ENCODE peak calls at places on chromosomes 13 and 19, in ten cellular contexts. One of them, this sample, is unnamed.

GRCh38 chr13:27131202-27131623 is 40.4 kb downstream of the USP12 start:
- DNase-seq in stomach: no peak
- DNase-seq in H1: no peak
- DNase-seq in endothelial cell of umbilical vein: peak; percentile 16
- DNase-seq in HepG2: no peak
- DNase-seq in Peyer's patch: no peak
- DNase-seq in A549: peak; percentile 4
- DNase-seq in tibial nerve: no peak
- DNase-seq in K562: peak; percentile 57
- DNase-seq in body of pancreas: no peak
- DNase-seq in this sample: no peak

GRCh38 chr19:29537181-29537580 is 11.4 kb downstream of the VSTM2B start:
- DNase-seq in stomach: peak; percentile 17
- DNase-seq in K562: no peak
- DNase-seq in tibial nerve: peak; percentile 6
- DNase-seq in H1: no peak
- DNase-seq in A549: no peak
- DNase-seq in endothelial cell of umbilical vein: no peak
- DNase-seq in HepG2: no peak
- DNase-seq in Peyer's patch: no peak
- DNase-seq in body of pancreas: no peak
- DNase-seq in this sample: no peak

GRCh38 chr13:38821753-38822551 is 135.1 kb downstream of the FREM2 start:
- DNase-seq in endothelial cell of umbilical vein: no peak
- DNase-seq in A549: no peak
- DNase-seq in body of pancreas: no peak
- DNase-seq in Peyer's patch: no peak
- DNase-seq in tibial nerve: no peak
- DNase-seq in H1: no peak
- DNase-seq in K562: no peak
- DNase-seq in stomach: no peak
- DNase-seq in HepG2: no peak
- DNase-seq in this sample: no peak

GRCh38 chr13:48595330-48596127 is 58.2 kb upstream of the CYSLTR2 start:
- DNase-seq in H1: no peak
- DNase-seq in body of pancreas: peak; percentile 82
- DNase-seq in tibial nerve: no peak
- DNase-seq in stomach: peak; percentile 63
- DNase-seq in HepG2: peak; percentile 79
- DNase-seq in endothelial cell of umbilical vein: peak; percentile 91
- DNase-seq in A549: peak; percentile 63
- DNase-seq in K562: peak; percentile 57
- DNase-seq in Peyer's patch: no peak
- DNase-seq in this sample: peak; percentile 44

GRCh38 chr13:80342541-80343371 is 1.8 kb upstream of the SPRY2 start:
- DNase-seq in H1: no peak
- DNase-seq in tibial nerve: peak; percentile 77
- DNase-seq in Peyer's patch: peak; percentile 52
- DNase-seq in stomach: peak; percentile 89
- DNase-seq in endothelial cell of umbilical vein: peak; percentile 83
- DNase-seq in body of pancreas: peak; percentile 89
- DNase-seq in K562: peak; percentile 84
- DNase-seq in HepG2: peak; percentile 55
- DNase-seq in A549: peak; percentile 72
- DNase-seq in this sample: peak; percentile 97

GRCh38 chr19:30226464-30227070 is 145.6 kb upstream of the ZNF536 start:
- DNase-seq in endothelial cell of umbilical vein: no peak
- DNase-seq in tibial nerve: no peak
- DNase-seq in body of pancreas: peak; percentile 10
- DNase-seq in K562: no peak
- DNase-seq in A549: no peak
- DNase-seq in H1: no peak
- DNase-seq in HepG2: no peak
- DNase-seq in Peyer's patch: no peak
- DNase-seq in stomach: no peak
- DNase-seq in this sample: no peak

GRCh38 chr19:5718579-5719273 is 1.2 kb downstream of the LONP1 start:
- DNase-seq in Peyer's patch: no peak
- DNase-seq in K562: peak; percentile 81
- DNase-seq in endothelial cell of umbilical vein: peak; percentile 67
- DNase-seq in H1: no peak
- DNase-seq in HepG2: peak; percentile 27
- DNase-seq in stomach: no peak
- DNase-seq in body of pancreas: no peak
- DNase-seq in A549: peak; percentile 46
- DNase-seq in tibial nerve: no peak
- DNase-seq in this sample: no peak

GRCh38 chr19:52889076-52889475 is 8.4 kb downstream of the ZNF320 start:
- DNase-seq in Peyer's patch: no peak
- DNase-seq in tibial nerve: no peak
- DNase-seq in stomach: no peak
- DNase-seq in K562: no peak
- DNase-seq in body of pancreas: no peak
- DNase-seq in H1: no peak
- DNase-seq in HepG2: no peak
- DNase-seq in endothelial cell of umbilical vein: no peak
- DNase-seq in A549: no peak
- DNase-seq in this sample: no peak

DNA sequence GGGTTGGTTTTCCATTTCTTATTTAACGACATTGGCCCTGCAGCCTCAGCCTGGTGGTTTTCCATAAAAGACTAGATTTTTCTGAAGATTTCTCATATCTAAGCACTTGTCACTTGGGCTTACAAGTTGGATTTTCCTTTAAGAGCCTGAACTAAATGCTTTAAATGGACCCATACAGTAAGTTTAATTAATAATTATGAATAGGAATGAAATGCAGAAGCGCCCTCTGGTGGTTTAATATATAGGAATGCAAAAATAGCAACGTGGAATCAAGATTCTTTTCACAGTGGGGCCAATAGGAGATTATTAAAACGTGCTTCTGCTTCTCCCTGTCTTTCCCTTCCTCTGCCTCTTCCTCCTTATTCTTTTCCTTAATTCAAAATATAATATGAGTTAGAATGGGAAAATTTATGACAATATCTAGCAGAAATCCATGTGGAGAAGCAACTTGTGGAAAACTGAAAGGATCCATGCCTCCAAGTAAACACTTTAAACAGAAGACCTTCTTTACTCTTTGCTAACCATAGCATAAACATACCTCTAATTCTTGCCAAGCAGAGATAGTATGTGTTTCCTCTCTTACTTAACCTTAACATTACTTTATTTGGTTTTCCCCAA is 324.0 kb downstream of the GPC5 start:
- DNase-seq in Peyer's patch: no peak
- DNase-seq in A549: peak; percentile 1
- DNase-seq in body of pancreas: no peak
- DNase-seq in endothelial cell of umbilical vein: peak; percentile 10
- DNase-seq in tibial nerve: no peak
- DNase-seq in HepG2: no peak
- DNase-seq in stomach: no peak
- DNase-seq in K562: peak; percentile 67
- DNase-seq in H1: no peak
- DNase-seq in this sample: no peak
- TF ChIP-seq CTCF in Peyer's patch: peak; percentile 45
- TF ChIP-seq CTCF in A549: peak; percentile 46
- TF ChIP-seq CTCF in body of pancreas: peak; percentile 55
- TF ChIP-seq CTCF in endothelial cell of umbilical vein: peak; percentile 21
- TF ChIP-seq CTCF in tibial nerve: peak; percentile 59
- TF ChIP-seq CTCF in HepG2: peak; percentile 30
- TF ChIP-seq CTCF in stomach: peak; percentile 54
- TF ChIP-seq CTCF in K562: peak; percentile 67
- TF ChIP-seq CTCF in H1: peak; percentile 38
- TF ChIP-seq CTCF in this sample: no peak

GRCh38 chr13:99657848-99658265 is 156.6 kb downstream of the TM9SF2 start:
- DNase-seq in K562: no peak
- DNase-seq in H1: no peak
- DNase-seq in body of pancreas: peak; percentile 52
- DNase-seq in stomach: peak; percentile 49
- DNase-seq in endothelial cell of umbilical vein: peak; percentile 46
- DNase-seq in Peyer's patch: peak; percentile 26
- DNase-seq in tibial nerve: no peak
- DNase-seq in HepG2: no peak
- DNase-seq in A549: peak; percentile 48
- DNase-seq in this sample: no peak
- H3K4me3 ChIP-seq in K562: no peak overlapping the region
- H3K4me3 ChIP-seq in H1: peak overlapping the region; percentile 50
- H3K4me3 ChIP-seq in body of pancreas: no peak overlapping the region
- H3K4me3 ChIP-seq in stomach: peak overlapping the region; percentile 56
- H3K4me3 ChIP-seq in endothelial cell of umbilical vein: peak overlapping the region; percentile 33
- H3K4me3 ChIP-seq in Peyer's patch: peak overlapping the region; percentile 48
- H3K4me3 ChIP-seq in tibial nerve: peak overlapping the region; percentile 43
- H3K4me3 ChIP-seq in HepG2: no peak overlapping the region
- H3K4me3 ChIP-seq in A549: peak overlapping the region; percentile 46
- H3K4me3 ChIP-seq in this sample: peak overlapping the region; percentile 22

GRCh38 chr13:110561335-110562033 is at the start of gene RAB20:
- DNase-seq in HepG2: peak; percentile 80
- DNase-seq in stomach: peak; percentile 92
- DNase-seq in Peyer's patch: peak; percentile 81
- DNase-seq in endothelial cell of umbilical vein: peak; percentile 67
- DNase-seq in tibial nerve: peak; percentile 78
- DNase-seq in A549: peak; percentile 50
- DNase-seq in H1: no peak
- DNase-seq in body of pancreas: peak; percentile 91
- DNase-seq in K562: peak; percentile 78
- DNase-seq in this sample: peak; percentile 81
- TF ChIP-seq POLR2A in HepG2: peak; percentile 79
- TF ChIP-seq POLR2A in stomach: no peak
- TF ChIP-seq POLR2A in Peyer's patch: peak; percentile 87
- TF ChIP-seq POLR2A in endothelial cell of umbilical vein: peak; percentile 32
- TF ChIP-seq POLR2A in tibial nerve: no peak
- TF ChIP-seq POLR2A in A549: no peak
- TF ChIP-seq POLR2A in H1: no peak
- TF ChIP-seq POLR2A in body of pancreas: peak; percentile 66
- TF ChIP-seq POLR2A in K562: peak; percentile 34
- TF ChIP-seq POLR2A in this sample: no peak

DNA sequence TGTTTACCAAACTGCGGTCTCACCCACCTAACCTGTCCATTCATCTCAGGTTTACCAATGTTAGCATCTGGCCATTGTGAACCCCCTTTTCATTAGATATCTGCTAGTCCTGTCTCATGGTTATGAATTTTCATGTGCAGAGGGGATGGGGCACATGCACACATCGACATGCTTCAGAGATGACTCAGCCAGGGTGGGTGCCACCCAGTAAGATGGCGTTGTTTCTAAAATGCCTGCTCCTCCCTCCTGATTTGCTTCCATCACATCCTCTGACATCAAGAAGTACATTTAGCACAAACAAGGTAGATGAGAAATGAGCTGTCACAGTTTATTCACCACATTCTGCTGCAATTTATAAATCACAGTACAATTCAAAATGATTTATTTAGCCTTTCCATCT is 51.3 kb downstream of the GPALPP1 start:
- DNase-seq in stomach: no peak
- DNase-seq in body of pancreas: no peak
- DNase-seq in A549: no peak
- DNase-seq in K562: no peak
- DNase-seq in Peyer's patch: no peak
- DNase-seq in endothelial cell of umbilical vein: no peak
- DNase-seq in tibial nerve: no peak
- DNase-seq in HepG2: no peak
- DNase-seq in H1: no peak
- DNase-seq in this sample: no peak
- TF ChIP-seq CTCF in stomach: no peak
- TF ChIP-seq CTCF in body of pancreas: no peak
- TF ChIP-seq CTCF in A549: no peak
- TF ChIP-seq CTCF in K562: no peak
- TF ChIP-seq CTCF in Peyer's patch: no peak
- TF ChIP-seq CTCF in endothelial cell of umbilical vein: no peak
- TF ChIP-seq CTCF in tibial nerve: no peak
- TF ChIP-seq CTCF in HepG2: no peak
- TF ChIP-seq CTCF in H1: no peak
- TF ChIP-seq CTCF in this sample: no peak

GRCh38 chr19:54470276-54470887 is 2.7 kb downstream of the CDC42EP5 start:
- DNase-seq in K562: no peak
- DNase-seq in stomach: no peak
- DNase-seq in body of pancreas: no peak
- DNase-seq in A549: no peak
- DNase-seq in tibial nerve: no peak
- DNase-seq in Peyer's patch: no peak
- DNase-seq in HepG2: no peak
- DNase-seq in H1: no peak
- DNase-seq in endothelial cell of umbilical vein: no peak
- DNase-seq in this sample: no peak
- H3K4me3 ChIP-seq in K562: no peak overlapping the region
- H3K4me3 ChIP-seq in stomach: peak overlapping the region; percentile 48
- H3K4me3 ChIP-seq in body of pancreas: no peak overlapping the region
- H3K4me3 ChIP-seq in A549: no peak overlapping the region
- H3K4me3 ChIP-seq in tibial nerve: no peak overlapping the region
- H3K4me3 ChIP-seq in Peyer's patch: peak overlapping the region; percentile 71
- H3K4me3 ChIP-seq in HepG2: peak overlapping the region; percentile 59
- H3K4me3 ChIP-seq in H1: peak overlapping the region; percentile 59
- H3K4me3 ChIP-seq in endothelial cell of umbilical vein: no peak overlapping the region
- H3K4me3 ChIP-seq in this sample: no peak overlapping the region

GRCh38 chr13:83995930-83996329 is 113.7 kb upstream of the SLITRK1 start:
- DNase-seq in H1: no peak
- DNase-seq in stomach: no peak
- DNase-seq in tibial nerve: no peak
- DNase-seq in HepG2: no peak
- DNase-seq in A549: no peak
- DNase-seq in body of pancreas: no peak
- DNase-seq in K562: no peak
- DNase-seq in endothelial cell of umbilical vein: no peak
- DNase-seq in Peyer's patch: no peak
- DNase-seq in this sample: no peak

GRCh38 chr13:83992566-83993358 is 110.5 kb upstream of the SLITRK1 start:
- DNase-seq in K562: no peak
- DNase-seq in body of pancreas: no peak
- DNase-seq in Peyer's patch: no peak
- DNase-seq in stomach: no peak
- DNase-seq in HepG2: no peak
- DNase-seq in A549: no peak
- DNase-seq in endothelial cell of umbilical vein: no peak
- DNase-seq in H1: no peak
- DNase-seq in tibial nerve: no peak
- DNase-seq in this sample: no peak

DNA sequence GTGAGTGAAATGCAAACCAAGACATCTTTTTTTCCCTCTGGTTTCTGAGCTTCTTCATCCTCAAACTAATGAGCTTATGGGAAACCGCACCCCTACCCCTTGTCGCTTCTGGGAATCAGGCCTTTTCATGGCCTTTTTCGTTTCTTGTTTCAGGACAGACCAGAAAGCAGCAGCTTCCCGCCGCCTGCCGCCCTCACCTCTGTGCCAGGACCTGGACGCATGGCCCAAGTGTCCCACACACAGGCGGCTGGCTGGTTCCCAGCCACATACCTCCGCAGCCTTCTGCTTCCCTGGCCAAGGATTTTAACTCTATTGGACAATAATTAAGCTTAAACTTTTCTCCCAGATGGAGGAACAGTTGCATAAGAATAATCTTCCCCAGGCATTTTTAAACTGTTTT is 114.1 kb upstream of the SLITRK1 start:
- DNase-seq in body of pancreas: no peak
- DNase-seq in stomach: no peak
- DNase-seq in A549: no peak
- DNase-seq in Peyer's patch: no peak
- DNase-seq in tibial nerve: no peak
- DNase-seq in endothelial cell of umbilical vein: no peak
- DNase-seq in H1: no peak
- DNase-seq in HepG2: no peak
- DNase-seq in K562: no peak
- DNase-seq in this sample: no peak
- TF ChIP-seq POLR2A in body of pancreas: no peak
- TF ChIP-seq POLR2A in stomach: no peak
- TF ChIP-seq POLR2A in A549: no peak
- TF ChIP-seq POLR2A in Peyer's patch: no peak
- TF ChIP-seq POLR2A in tibial nerve: no peak
- TF ChIP-seq POLR2A in endothelial cell of umbilical vein: no peak
- TF ChIP-seq POLR2A in H1: no peak
- TF ChIP-seq POLR2A in HepG2: no peak
- TF ChIP-seq POLR2A in K562: no peak
- TF ChIP-seq POLR2A in this sample: no peak